ENCODE peak calls at places on chromosomes 3 and 15, in five cellular contexts. One of them, this sample, is unnamed.

GRCh38 chr3:29609007-29609805 is 328.3 kb downstream of the RBMS3 start:
- DNase-seq in SK-N-SH: no peak
- DNase-seq in HCT116: no peak
- DNase-seq in K562: no peak
- DNase-seq in H1: no peak
- DNase-seq in this sample: no peak

GRCh38 chr3:87229113-87229512 is 2.0 kb downstream of the CHMP2B start:
- DNase-seq in SK-N-SH: no peak
- DNase-seq in K562: no peak
- DNase-seq in H1: no peak
- DNase-seq in HCT116: no peak
- DNase-seq in this sample: no peak

GRCh38 chr15:59353994-59354951 is 18.4 kb downstream of the MYO1E start:
- DNase-seq in HCT116: no peak
- DNase-seq in H1: peak; percentile 71
- DNase-seq in K562: no peak
- DNase-seq in SK-N-SH: no peak
- DNase-seq in this sample: peak; percentile 87

GRCh38 chr15:84857418-84858004 is 27.0 kb upstream of the SLC28A1 start:
- DNase-seq in HCT116: no peak
- DNase-seq in SK-N-SH: no peak
- DNase-seq in K562: no peak
- DNase-seq in H1: no peak
- DNase-seq in this sample: no peak

GRCh38 chr3:193040836-193041672 is 123.4 kb upstream of the MB21D2 start:
- DNase-seq in SK-N-SH: peak; percentile 48
- DNase-seq in H1: no peak
- DNase-seq in HCT116: peak; percentile 50
- DNase-seq in K562: peak; percentile 12
- DNase-seq in this sample: peak; percentile 5

GRCh38 chr3:124860599-124860998 is 26.6 kb downstream of the ITGB5 start:
- DNase-seq in HCT116: peak; percentile 80
- DNase-seq in H1: no peak
- DNase-seq in SK-N-SH: no peak
- DNase-seq in K562: no peak
- DNase-seq in this sample: no peak

GRCh38 chr15:40756938-40757337 is 1.9 kb upstream of the RMDN3 start:
- DNase-seq in H1: no peak
- DNase-seq in SK-N-SH: peak; percentile 89
- DNase-seq in K562: no peak
- DNase-seq in HCT116: no peak
- DNase-seq in this sample: no peak

GRCh38 chr15:45468294-45468693 is 54.3 kb downstream of the SLC30A4 start:
- DNase-seq in SK-N-SH: no peak
- DNase-seq in K562: no peak
- DNase-seq in H1: no peak
- DNase-seq in HCT116: no peak
- DNase-seq in this sample: no peak

GRCh38 chr3:195811756-195812155 is at the start of gene MUC4:
- DNase-seq in HCT116: no peak
- DNase-seq in H1: no peak
- DNase-seq in SK-N-SH: no peak
- DNase-seq in K562: peak; percentile 52
- DNase-seq in this sample: no peak

DNA sequence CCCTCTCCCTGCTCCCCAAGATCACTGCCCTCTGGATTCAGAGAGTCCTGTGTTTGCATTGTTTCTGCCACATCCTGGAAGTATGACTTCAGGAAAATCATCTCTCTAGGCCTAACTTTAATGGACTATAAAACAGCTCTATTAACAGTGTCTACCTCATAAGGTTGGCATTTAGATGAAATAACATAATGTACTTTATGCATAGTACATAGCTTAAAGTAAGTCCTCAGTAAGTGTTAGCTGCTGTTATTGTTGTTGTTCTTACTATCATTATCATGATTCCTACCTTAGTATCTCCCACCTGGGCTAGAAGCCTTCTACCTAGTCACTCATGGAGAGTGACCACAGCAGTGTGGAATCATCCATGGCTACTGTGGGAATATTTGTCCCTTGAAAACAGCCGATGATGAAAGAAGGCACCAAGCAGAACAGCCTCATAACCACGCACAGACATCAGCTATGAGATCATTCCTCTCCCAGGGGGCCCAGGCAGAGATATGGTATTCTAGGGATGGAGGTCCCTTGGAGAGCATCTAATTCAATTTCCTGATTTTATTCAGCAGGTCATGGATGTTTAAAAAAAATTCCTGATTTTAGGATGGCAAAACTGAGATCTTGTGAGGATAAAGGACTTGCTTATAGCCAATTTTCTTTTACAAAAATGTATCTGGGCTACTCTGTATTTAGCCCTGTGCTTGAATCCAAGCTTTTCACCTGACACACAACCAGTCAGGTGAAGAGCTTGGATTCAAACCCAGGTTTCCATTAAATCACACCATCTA is 1.9 kb downstream of the FSD2 start:
- DNase-seq in K562: no peak
- DNase-seq in SK-N-SH: no peak
- DNase-seq in H1: no peak
- DNase-seq in HCT116: no peak
- DNase-seq in this sample: no peak
- TF ChIP-seq YY1 in K562: no peak
- TF ChIP-seq YY1 in SK-N-SH: no peak
- TF ChIP-seq YY1 in H1: no peak
- TF ChIP-seq YY1 in HCT116: no peak
- TF ChIP-seq YY1 in this sample: no peak

GRCh38 chr3:71067977-71068376 is 515.6 kb downstream of the FOXP1 start:
- DNase-seq in H1: no peak
- DNase-seq in SK-N-SH: no peak
- DNase-seq in HCT116: no peak
- DNase-seq in K562: no peak
- DNase-seq in this sample: no peak

GRCh38 chr3:71070497-71071465 is 512.7 kb downstream of the FOXP1 start:
- DNase-seq in HCT116: no peak
- DNase-seq in K562: no peak
- DNase-seq in SK-N-SH: no peak
- DNase-seq in H1: no peak
- DNase-seq in this sample: no peak

GRCh38 chr3:71072288-71072687 is 511.2 kb downstream of the FOXP1 start:
- DNase-seq in HCT116: no peak
- DNase-seq in SK-N-SH: no peak
- DNase-seq in K562: no peak
- DNase-seq in H1: no peak
- DNase-seq in this sample: no peak

GRCh38 chr3:71066849-71067261 is 516.7 kb downstream of the FOXP1 start:
- DNase-seq in HCT116: no peak
- DNase-seq in H1: no peak
- DNase-seq in K562: no peak
- DNase-seq in SK-N-SH: peak; percentile 8
- DNase-seq in this sample: no peak

DNA sequence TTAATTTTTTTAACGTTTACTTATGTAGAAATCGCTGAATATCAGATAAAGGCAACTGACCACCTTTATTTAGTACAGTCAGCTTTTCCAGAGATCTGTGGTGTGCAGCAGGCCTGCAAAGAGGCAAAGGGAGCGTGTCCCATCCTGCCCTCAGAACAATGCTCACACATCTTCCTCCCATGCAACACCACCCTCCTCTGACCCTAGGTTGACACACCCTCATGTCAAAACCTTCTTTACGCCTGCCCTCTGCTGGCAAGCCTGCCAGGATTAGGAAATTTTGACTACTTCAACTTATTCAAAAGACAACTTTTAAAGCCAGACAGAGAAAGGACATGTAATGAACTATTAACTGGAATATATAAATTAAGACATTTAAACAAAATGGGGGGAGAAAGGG is 513.7 kb downstream of the FOXP1 start:
- DNase-seq in K562: peak; percentile 52
- DNase-seq in SK-N-SH: peak; percentile 56
- DNase-seq in H1: peak; percentile 57
- DNase-seq in HCT116: no peak
- DNase-seq in this sample: no peak
- TF ChIP-seq YY1 in K562: no peak
- TF ChIP-seq YY1 in SK-N-SH: no peak
- TF ChIP-seq YY1 in H1: no peak
- TF ChIP-seq YY1 in HCT116: no peak
- TF ChIP-seq YY1 in this sample: no peak

DNA sequence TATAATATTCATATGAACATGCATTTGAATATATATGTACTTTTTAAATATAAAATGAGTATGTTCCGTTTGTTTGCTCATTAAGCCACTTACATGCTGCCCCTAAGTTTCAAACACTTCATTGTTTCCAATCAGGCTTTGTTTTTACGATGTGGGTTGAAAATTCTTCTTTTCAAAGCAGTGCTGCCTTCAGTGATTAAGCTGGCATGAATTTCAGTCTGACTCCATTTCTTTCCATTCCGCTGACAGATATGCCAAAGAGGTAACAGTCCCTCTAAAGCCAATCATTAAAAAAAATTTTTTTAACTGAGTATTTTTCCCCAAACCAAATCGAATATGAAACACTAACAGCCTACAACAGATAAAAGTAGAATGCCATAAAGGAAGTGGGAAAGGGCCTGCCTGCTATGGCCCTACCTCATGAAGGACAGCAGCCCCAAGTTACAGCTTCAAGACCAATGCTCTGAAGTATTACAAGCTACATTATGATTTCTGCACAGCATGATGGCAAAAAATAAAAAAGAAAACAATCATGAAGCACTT is 40.0 kb downstream of the DCUN1D1 start:
- DNase-seq in HCT116: no peak
- DNase-seq in H1: no peak
- DNase-seq in K562: no peak
- DNase-seq in SK-N-SH: no peak
- DNase-seq in this sample: no peak
- TF ChIP-seq YY1 in HCT116: no peak
- TF ChIP-seq YY1 in H1: no peak
- TF ChIP-seq YY1 in K562: no peak
- TF ChIP-seq YY1 in SK-N-SH: no peak
- TF ChIP-seq YY1 in this sample: no peak

GRCh38 chr3:108447096-108447847 is 63.1 kb downstream of the MYH15 start:
- DNase-seq in HCT116: no peak
- DNase-seq in K562: no peak
- DNase-seq in SK-N-SH: no peak
- DNase-seq in H1: no peak
- DNase-seq in this sample: no peak

GRCh38 chr3:108448593-108448992 is 61.8 kb downstream of the MYH15 start:
- DNase-seq in H1: no peak
- DNase-seq in HCT116: no peak
- DNase-seq in K562: no peak
- DNase-seq in SK-N-SH: no peak
- DNase-seq in this sample: no peak

GRCh38 chr3:108455212-108455705 is 55.1 kb downstream of the MYH15 start:
- DNase-seq in HCT116: no peak
- DNase-seq in K562: no peak
- DNase-seq in SK-N-SH: no peak
- DNase-seq in H1: no peak
- DNase-seq in this sample: no peak

GRCh38 chr3:108453541-108454057 is 56.8 kb downstream of the MYH15 start:
- DNase-seq in K562: no peak
- DNase-seq in SK-N-SH: no peak
- DNase-seq in HCT116: no peak
- DNase-seq in H1: no peak
- DNase-seq in this sample: no peak

DNA sequence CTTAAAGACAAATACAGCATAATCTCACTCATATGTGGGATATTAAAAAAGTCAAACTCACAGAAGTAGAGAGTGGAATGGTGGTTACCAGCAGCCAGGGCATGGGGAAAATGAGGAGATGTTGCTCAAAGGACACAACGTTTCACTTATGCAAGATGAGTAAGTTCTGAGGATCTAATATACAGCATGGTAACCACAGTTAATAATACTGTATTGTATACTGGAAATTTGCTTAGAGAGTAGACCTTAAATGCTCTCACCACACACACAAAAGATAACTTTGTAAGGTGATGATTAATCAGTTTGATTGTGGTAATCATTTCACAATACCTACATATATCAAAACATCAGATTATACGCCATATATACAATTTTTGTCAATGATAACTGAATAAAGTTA is 60.0 kb downstream of the MYH15 start:
- DNase-seq in H1: no peak
- DNase-seq in SK-N-SH: no peak
- DNase-seq in K562: no peak
- DNase-seq in HCT116: no peak
- DNase-seq in this sample: no peak
- TF ChIP-seq YY1 in H1: no peak
- TF ChIP-seq YY1 in SK-N-SH: no peak
- TF ChIP-seq YY1 in K562: no peak
- TF ChIP-seq YY1 in HCT116: no peak
- TF ChIP-seq YY1 in this sample: no peak

DNA sequence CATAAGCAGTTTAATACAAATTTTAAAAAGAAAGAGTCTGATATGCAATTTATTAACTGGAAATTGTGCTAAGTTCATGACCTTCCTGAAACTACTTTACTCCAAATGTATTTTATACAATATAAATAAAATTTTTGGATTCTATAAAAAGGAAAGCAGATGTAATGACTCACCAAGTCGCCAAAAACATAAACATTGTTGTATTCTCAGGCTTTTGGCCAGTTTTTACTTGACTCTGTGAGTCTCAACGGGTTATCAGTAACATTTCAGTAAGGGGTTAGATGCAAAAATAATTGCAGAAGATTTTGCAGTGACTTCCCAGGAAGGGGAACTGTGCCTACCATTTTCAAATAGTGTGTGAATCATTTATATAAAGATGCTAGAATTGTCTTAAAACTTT is 948.3 kb downstream of the EPHA3 start:
- DNase-seq in HCT116: no peak
- DNase-seq in H1: no peak
- DNase-seq in K562: no peak
- DNase-seq in SK-N-SH: no peak
- DNase-seq in this sample: no peak
- TF ChIP-seq YY1 in HCT116: no peak
- TF ChIP-seq YY1 in H1: no peak
- TF ChIP-seq YY1 in K562: no peak
- TF ChIP-seq YY1 in SK-N-SH: no peak
- TF ChIP-seq YY1 in this sample: no peak

GRCh38 chr15:25690673-25691543 is 172.2 kb downstream of the ATP10A start:
- DNase-seq in SK-N-SH: no peak
- DNase-seq in H1: no peak
- DNase-seq in HCT116: no peak
- DNase-seq in K562: no peak
- DNase-seq in this sample: no peak
- TF ChIP-seq YY1 in SK-N-SH: no peak
- TF ChIP-seq YY1 in H1: no peak
- TF ChIP-seq YY1 in HCT116: no peak
- TF ChIP-seq YY1 in K562: no peak
- TF ChIP-seq YY1 in this sample: no peak

DNA sequence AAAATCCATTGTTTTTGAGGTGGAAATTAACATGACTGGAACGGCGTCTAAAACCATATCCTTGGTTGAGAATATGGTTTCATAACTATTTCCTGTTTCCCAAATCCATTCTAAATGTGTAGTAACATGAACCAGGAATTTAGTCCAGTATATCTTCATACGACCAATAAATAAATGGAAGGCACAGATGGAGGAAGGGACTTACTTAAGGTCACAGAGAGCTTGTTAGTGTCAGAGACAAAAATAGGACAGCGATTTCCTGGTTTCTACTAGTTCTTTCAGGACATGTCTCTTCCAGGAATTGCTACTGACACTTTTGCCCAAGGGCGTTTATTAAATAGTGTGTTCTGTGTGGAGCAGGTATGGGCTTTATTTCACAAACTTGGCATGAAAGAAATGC is 41.2 kb downstream of the HES1 start:
- DNase-seq in H1: no peak
- DNase-seq in HCT116: no peak
- DNase-seq in SK-N-SH: no peak
- DNase-seq in K562: no peak
- DNase-seq in this sample: no peak
- TF ChIP-seq YY1 in H1: no peak
- TF ChIP-seq YY1 in HCT116: no peak
- TF ChIP-seq YY1 in SK-N-SH: no peak
- TF ChIP-seq YY1 in K562: no peak
- TF ChIP-seq YY1 in this sample: no peak

This sample was measured in NT2/D1.